ENCODE peak calls at places on chromosomes 4 and X, in eight cellular contexts. Z, V, B, F, R, N, U and D are unnamed samples.

GRCh38 chr4:99811850-99812249 is 4.8 kb upstream of the DAPP1 start:
- DNase-seq in Z (no peak), V (no peak), B (peak), F (no peak), R (no peak), N (peak), U (no peak), D (peak)

GRCh38 chr4:104447346-104447745 is 47.3 kb downstream of the CXXC4 start:
- DNase-seq in Z (no peak), V (no peak), B (no peak), F (no peak), R (no peak), N (no peak), U (no peak), D (no peak)

GRCh38 chr4:94578195-94578594 is 126.5 kb downstream of the PDLIM5 start:
- DNase-seq in Z (no peak), V (no peak), B (no peak), F (no peak), R (no peak), N (no peak), U (no peak), D (no peak)

GRCh38 chr4:89243741-89244252 is 63.8 kb downstream of the GPRIN3 start:
- DNase-seq in Z (no peak), V (no peak), B (no peak), F (no peak), R (no peak), N (no peak), U (no peak), D (no peak)

GRCh38 chrX:155997436-155997835 is at the start of gene IL9R:
- DNase-seq in Z (no peak), V (no peak), B (no peak), F (no peak), R (no peak), N (no peak), U (no peak), D (no peak)

GRCh38 chrX:120358687-120359086 is 3.2 kb upstream of the ATP1B4 start:
- DNase-seq in Z (peak), V (no peak), B (no peak), F (no peak), R (no peak), N (peak), U (peak), D (no peak)

GRCh38 chrX:25523574-25523973 is 507.8 kb upstream of the ARX start:
- DNase-seq in Z (peak), V (peak), B (peak), F (no peak), R (peak), N (peak), U (no peak), D (peak)

GRCh38 chr4:114226968-114227760 is 247.7 kb upstream of the ARSJ start:
- DNase-seq in Z (no peak), V (no peak), B (no peak), F (no peak), R (no peak), N (no peak), U (no peak), D (no peak)

GRCh38 chr4:37661643-37662221 is 24.4 kb downstream of the RELL1 start:
- DNase-seq in Z (no peak), V (no peak), B (no peak), F (no peak), R (no peak), N (no peak), U (peak), D (no peak)

GRCh38 chrX:115268421-115268820 is 21.1 kb upstream of the LUZP4 start:
- DNase-seq in Z (no peak), V (no peak), B (peak), F (no peak), R (no peak), N (no peak), U (no peak), D (peak)

GRCh38 chr4:7425591-7426468 is 8.9 kb downstream of the PSAPL1 start:
- DNase-seq in Z (no peak), V (no peak), B (no peak), F (no peak), R (no peak), N (no peak), U (no peak), D (no peak)

GRCh38 chr4:82718067-82718935 is 80.3 kb downstream of the SCD5 start:
- DNase-seq in Z (no peak), V (no peak), B (no peak), F (no peak), R (no peak), N (no peak), U (no peak), D (no peak)

GRCh38 chr4:147310312-147310711 is 170.6 kb upstream of the EDNRA start:
- DNase-seq in Z (no peak), V (no peak), B (no peak), F (no peak), R (peak), N (no peak), U (no peak), D (no peak)

GRCh38 chr4:41655177-41655576 is 93.3 kb downstream of the PHOX2B start:
- DNase-seq in Z (no peak), V (no peak), B (no peak), F (no peak), R (no peak), N (no peak), U (no peak), D (no peak)

GRCh38 chr4:168877779-168878491 is 132.1 kb downstream of the CBR4 start:
- DNase-seq in Z (no peak), V (no peak), B (no peak), F (no peak), R (peak), N (peak), U (no peak), D (peak)

GRCh38 chrX:154791467-154791866 is 13.8 kb downstream of the MPP1 start:
- DNase-seq in Z (no peak), V (no peak), B (no peak), F (no peak), R (no peak), N (no peak), U (no peak), D (no peak)

GRCh38 chrX:16743604-16744325 is 24.4 kb downstream of the SYAP1 start:
- DNase-seq in Z (no peak), V (no peak), B (no peak), F (no peak), R (no peak), N (peak), U (peak), D (no peak)

GRCh38 chr4:3724319-3725231 is 41.6 kb upstream of the ADRA2C start:
- DNase-seq in Z (peak), V (no peak), B (peak), F (no peak), R (no peak), N (peak), U (no peak), D (no peak)

GRCh38 chrX:48960291-48960690 is 2.9 kb upstream of the OTUD5 start:
- DNase-seq in Z (no peak), V (no peak), B (no peak), F (no peak), R (no peak), N (no peak), U (no peak), D (no peak)

GRCh38 chrX:93874554-93874953 is 200.5 kb downstream of the FAM133A start:
- DNase-seq in Z (no peak), V (no peak), B (peak), F (no peak), R (peak), N (peak), U (no peak), D (peak)

GRCh38 chrX:19375546-19375945 is 31.8 kb downstream of the PDHA1 start:
- DNase-seq in Z (no peak), V (no peak), B (no peak), F (no peak), R (no peak), N (no peak), U (no peak), D (no peak)

GRCh38 chr4:56183344-56183959 is 203.8 kb downstream of the AASDH start:
- DNase-seq in Z (no peak), V (no peak), B (no peak), F (no peak), R (no peak), N (no peak), U (no peak), D (no peak)

GRCh38 chrX:103404225-103405008 is 28.1 kb downstream of the BEX3 start:
- DNase-seq in Z (no peak), V (peak), B (peak), F (no peak), R (peak), N (peak), U (peak), D (peak)

GRCh38 chr4:86092684-86093083 is 267.2 kb downstream of the MAPK10 start:
- DNase-seq in Z (no peak), V (no peak), B (no peak), F (no peak), R (no peak), N (peak), U (peak), D (no peak)

GRCh38 chr4:28565434-28565833 is 1704.8 kb downstream of the STIM2 start:
- DNase-seq in Z (no peak), V (no peak), B (no peak), F (no peak), R (no peak), N (no peak), U (peak), D (no peak)

GRCh38 chr4:89746377-89746776 is 90.6 kb downstream of the SNCA start:
- DNase-seq in Z (no peak), V (no peak), B (no peak), F (no peak), R (no peak), N (no peak), U (no peak), D (no peak)